ENCODE peak calls at places on chromosome 3, in four cellular contexts. W is T47D, U is T1000, O is lung. J is an unnamed sample.

GRCh38 chr3:129003578-129004112 is 2.5 kb downstream of the EFCC1 start:
- DNase-seq in W (peak; percentile 79), U (no peak), O (peak; percentile 56), J (no peak)

GRCh38 chr3:72446406-72447058 is 401.7 kb downstream of the SHQ1 start:
- DNase-seq in W (no peak), U (no peak), O (peak; percentile 59), J (no peak)

GRCh38 chr3:42013652-42014442 is 51.9 kb upstream of the ULK4 start:
- DNase-seq in W (peak; percentile 59), U (no peak), O (peak; percentile 30), J (no peak)

GRCh38 chr3:23219117-23219516 is 16.0 kb downstream of the UBE2E2 start:
- DNase-seq in W (no peak), U (no peak), O (no peak), J (no peak)

GRCh38 chr3:168139947-168140346 is 44.2 kb upstream of the GOLIM4 start:
- DNase-seq in W (peak; percentile 28), U (no peak), O (no peak), J (no peak)

GRCh38 chr3:146504546-146505197 is 35.3 kb upstream of the PLSCR2 start:
- DNase-seq in W (no peak), U (no peak), O (no peak), J (no peak)

GRCh38 chr3:12197475-12197874 is 38.8 kb upstream of the TIMP4 start:
- DNase-seq in W (no peak), U (no peak), O (no peak), J (no peak)

GRCh38 chr3:159080236-159080635 is 278.4 kb downstream of the MFSD1 start:
- DNase-seq in W (no peak), U (no peak), O (no peak), J (no peak)

GRCh38 chr3:152583913-152584312 is 251.0 kb upstream of the P2RY1 start:
- DNase-seq in W (no peak), U (no peak), O (no peak), J (no peak)

GRCh38 chr3:177589921-177590336 is 392.6 kb upstream of the TBL1XR1 start:
- DNase-seq in W (no peak), U (peak; percentile 33), O (peak; percentile 39), J (peak; percentile 77)

GRCh38 chr3:39164414-39164813 is 11.0 kb upstream of the CSRNP1 start:
- DNase-seq in W (no peak), U (no peak), O (no peak), J (no peak)

GRCh38 chr3:129507181-129507831 is 21.1 kb upstream of the RHO start:
- DNase-seq in W (no peak), U (no peak), O (no peak), J (no peak)

GRCh38 chr3:188720636-188721035 is 451.1 kb upstream of the TPRG1 start:
- DNase-seq in W (no peak), U (no peak), O (no peak), J (no peak)

GRCh38 chr3:105868450-105868744 is 415 bp downstream of the CBLB start:
- DNase-seq in W (peak; percentile 25), U (no peak), O (peak; percentile 62), J (no peak)

GRCh38 chr3:127735767-127736693 is 63.3 kb downstream of the ABTB1 start:
- DNase-seq in W (no peak), U (no peak), O (no peak), J (no peak)

GRCh38 chr3:127367593-127367992 is 79.7 kb upstream of the PRR20G start:
- DNase-seq in W (no peak), U (no peak), O (no peak), J (no peak)

GRCh38 chr3:150232992-150233451 is 175.1 kb upstream of the TSC22D2 start:
- DNase-seq in W (no peak), U (no peak), O (no peak), J (no peak)

GRCh38 chr3:15781637-15782402 is 16.0 kb downstream of the ANKRD28 start:
- DNase-seq in W (no peak), U (no peak), O (no peak), J (no peak)

GRCh38 chr3:171789759-171790505 is 20.4 kb downstream of the PLD1 start:
- DNase-seq in W (peak; percentile 41), U (no peak), O (no peak), J (no peak)